ENCODE peak calls at places on chromosomes 5 and 9, in ten cellular contexts. A is NCI-H2029; H is H7; C is CD8-positive, alpha-beta memory T cell; L is hippocampal formation; Z is ecto neural progenitor cell; E is putamen; P is GM03348; M is MCF 10A; J is brain microvascular endothelial cell. O is an unnamed sample.

GRCh38 chr5:143200781-143201398 is 202.6 kb downstream of the NR3C1 start:
- DNase-seq in A (no peak), P (peak; percentile 80), H (no peak), M (peak; percentile 97), E (no peak), L (no peak), J (peak; percentile 81), Z (no peak), C (no peak), O (peak; percentile 59)

GRCh38 chr9:35729101-35729500 is 2.9 kb downstream of the TLN1 start:
- DNase-seq in A (no peak), J (no peak), L (no peak), Z (no peak), E (no peak), P (no peak), H (no peak), M (no peak), C (no peak), O (no peak)

GRCh38 chr5:163407034-163407652 is 30.3 kb upstream of the CCNG1 start:
- DNase-seq in E (no peak), M (no peak), J (peak; percentile 19), Z (no peak), C (no peak), H (no peak), P (peak; percentile 35), L (no peak), A (no peak), O (peak; percentile 9)

GRCh38 chr5:170338933-170339779 is 41.6 kb upstream of the LCP2 start:
- DNase-seq in C (peak; percentile 81), A (no peak), H (peak; percentile 51), P (no peak), L (no peak), M (peak; percentile 66), J (no peak), E (no peak), Z (no peak), O (no peak)

GRCh38 chr5:159819671-159820411 is 96.4 kb upstream of the ADRA1B start:
- DNase-seq in E (no peak), C (no peak), P (peak; percentile 20), Z (no peak), H (no peak), L (no peak), A (no peak), J (no peak), M (peak; percentile 87), O (peak; percentile 71)

GRCh38 chr9:91211919-91212318 is 149.8 kb downstream of the AUH start:
- DNase-seq in P (no peak), E (no peak), A (peak; percentile 29), C (no peak), J (no peak), H (no peak), M (no peak), Z (no peak), L (no peak), O (no peak)

GRCh38 chr5:7412369-7412768 is 16.4 kb downstream of the ADCY2 start:
- DNase-seq in P (no peak), H (no peak), J (no peak), E (no peak), M (no peak), C (no peak), A (no peak), L (peak; percentile 16), Z (no peak), O (no peak)

GRCh38 chr5:149410721-149411432 is 31.8 kb upstream of the IL17B start:
- DNase-seq in H (no peak), P (no peak), M (no peak), E (no peak), A (no peak), L (no peak), J (no peak), C (no peak), Z (no peak), O (no peak)

GRCh38 chr5:149609640-149610297 is 28.5 kb downstream of the ARHGEF37 start:
- DNase-seq in Z (no peak), M (no peak), H (no peak), A (no peak), C (no peak), P (no peak), E (no peak), J (no peak), L (no peak), O (no peak)

GRCh38 chr5:147756566-147756965 is 26.0 kb downstream of the JAKMIP2 start:
- DNase-seq in M (no peak), Z (no peak), C (no peak), J (no peak), H (no peak), L (no peak), E (no peak), P (no peak), A (peak; percentile 40), O (no peak)

GRCh38 chr5:59146729-59147128 is 563.9 kb downstream of the RAB3C start:
- DNase-seq in J (no peak), H (no peak), L (no peak), M (no peak), E (no peak), A (no peak), C (no peak), P (no peak), Z (no peak), O (no peak)

GRCh38 chr5:135930949-135931295 is 23.9 kb downstream of the LECT2 start:
- DNase-seq in A (no peak), H (peak; percentile 51), M (no peak), Z (no peak), L (no peak), E (no peak), C (no peak), P (no peak), J (no peak), O (no peak)

GRCh38 chr9:135607401-135608293 is 31.7 kb downstream of the GLT6D1 start:
- DNase-seq in M (no peak), Z (peak; percentile 44), H (peak; percentile 34), J (no peak), E (no peak), P (peak; percentile 4), C (no peak), A (no peak), L (no peak), O (no peak)

GRCh38 chr5:142981886-142982820 is 212.0 kb downstream of the ARHGAP26 start:
- DNase-seq in E (peak; percentile 67), C (no peak), Z (no peak), H (peak; percentile 21), J (peak; percentile 69), P (peak; percentile 66), M (peak; percentile 91), L (peak; percentile 62), A (peak; percentile 47), O (peak; percentile 69)

GRCh38 chr9:109270971-109271900 is 49.6 kb downstream of the EPB41L4B start:
- DNase-seq in A (peak; percentile 75), J (no peak), M (no peak), H (no peak), Z (no peak), L (no peak), C (no peak), E (no peak), P (no peak), O (no peak)

GRCh38 chr5:1037123-1037670 is 28.6 kb downstream of the NKD2 start:
- DNase-seq in C (peak; percentile 18), J (no peak), Z (no peak), E (no peak), L (no peak), A (peak; percentile 13), P (no peak), M (no peak), H (peak; percentile 48), O (no peak)

O was measured in AG08395.